ENCODE peak calls at places on chromosomes 13 and 19, in six cellular contexts. One of them, this sample, is unnamed.
A peak's percentile ranks its signal among the peaks of the same experiment; 100 is the strongest.

GRCh38 chr13:86813198-86813597 is 858.0 kb upstream of the SLITRK5 start:
- DNase-seq in esophagus squamous epithelium: no peak
- DNase-seq in neural progenitor cell: no peak
- DNase-seq in pancreas: no peak
- DNase-seq in left ventricle myocardium inferior: no peak
- DNase-seq in Panc1: no peak
- DNase-seq in this sample: no peak

GRCh38 chr13:97220151-97220900 is 1.8 kb upstream of the MBNL2 start:
- DNase-seq in left ventricle myocardium inferior: no peak
- DNase-seq in esophagus squamous epithelium: no peak
- DNase-seq in pancreas: no peak
- DNase-seq in Panc1: no peak
- DNase-seq in neural progenitor cell: no peak
- DNase-seq in this sample: no peak

GRCh38 chr19:35009424-35010415 is 9.6 kb downstream of the GRAMD1A start:
- DNase-seq in neural progenitor cell: no peak
- DNase-seq in Panc1: no peak
- DNase-seq in esophagus squamous epithelium: no peak
- DNase-seq in left ventricle myocardium inferior: no peak
- DNase-seq in pancreas: no peak
- DNase-seq in this sample: no peak

GRCh38 chr13:28528848-28529247 is 33.9 kb upstream of the FLT1 start:
- DNase-seq in pancreas: no peak
- DNase-seq in neural progenitor cell: no peak
- DNase-seq in Panc1: no peak
- DNase-seq in left ventricle myocardium inferior: no peak
- DNase-seq in esophagus squamous epithelium: no peak
- DNase-seq in this sample: peak; percentile 52

GRCh38 chr13:113472355-113473025 is 18.0 kb downstream of the DCUN1D2 start:
- DNase-seq in left ventricle myocardium inferior: no peak
- DNase-seq in pancreas: no peak
- DNase-seq in Panc1: no peak
- DNase-seq in neural progenitor cell: no peak
- DNase-seq in esophagus squamous epithelium: no peak
- DNase-seq in this sample: no peak

GRCh38 chr19:1555802-1556638 is 12.1 kb downstream of the MEX3D start:
- DNase-seq in esophagus squamous epithelium: no peak
- DNase-seq in neural progenitor cell: no peak
- DNase-seq in left ventricle myocardium inferior: no peak
- DNase-seq in pancreas: no peak
- DNase-seq in Panc1: no peak
- DNase-seq in this sample: no peak

GRCh38 chr19:23409392-23410048 is 14.2 kb upstream of the ZNF91 start:
- DNase-seq in neural progenitor cell: no peak
- DNase-seq in left ventricle myocardium inferior: no peak
- DNase-seq in Panc1: no peak
- DNase-seq in esophagus squamous epithelium: no peak
- DNase-seq in pancreas: no peak
- DNase-seq in this sample: peak; percentile 58

GRCh38 chr19:41911889-41912731 is 16.1 kb downstream of the ERFL start:
- DNase-seq in pancreas: no peak
- DNase-seq in neural progenitor cell: no peak
- DNase-seq in left ventricle myocardium inferior: no peak
- DNase-seq in esophagus squamous epithelium: no peak
- DNase-seq in Panc1: no peak
- DNase-seq in this sample: no peak

GRCh38 chr13:94617389-94618000 is 15.8 kb downstream of the GPR180 start:
- DNase-seq in neural progenitor cell: no peak
- DNase-seq in left ventricle myocardium inferior: no peak
- DNase-seq in pancreas: no peak
- DNase-seq in esophagus squamous epithelium: no peak
- DNase-seq in Panc1: no peak
- DNase-seq in this sample: peak; percentile 62

GRCh38 chr13:59982631-59983382 is 180.9 kb downstream of the DIAPH3 start:
- DNase-seq in left ventricle myocardium inferior: no peak
- DNase-seq in pancreas: no peak
- DNase-seq in esophagus squamous epithelium: no peak
- DNase-seq in neural progenitor cell: no peak
- DNase-seq in Panc1: no peak
- DNase-seq in this sample: no peak

GRCh38 chr19:32224371-32225244 is 120.8 kb upstream of the ZNF507 start:
- DNase-seq in left ventricle myocardium inferior: peak; percentile 59
- DNase-seq in Panc1: no peak
- DNase-seq in neural progenitor cell: peak; percentile 82
- DNase-seq in pancreas: peak; percentile 25
- DNase-seq in esophagus squamous epithelium: no peak
- DNase-seq in this sample: no peak

GRCh38 chr19:289651-290538 is 1.3 kb downstream of the PLPP2 start:
- DNase-seq in left ventricle myocardium inferior: no peak
- DNase-seq in Panc1: peak; percentile 7
- DNase-seq in neural progenitor cell: no peak
- DNase-seq in pancreas: peak; percentile 59
- DNase-seq in esophagus squamous epithelium: no peak
- DNase-seq in this sample: peak; percentile 85

GRCh38 chr19:45505151-45505995 is 1.9 kb upstream of the VASP start:
- DNase-seq in Panc1: no peak
- DNase-seq in esophagus squamous epithelium: no peak
- DNase-seq in pancreas: no peak
- DNase-seq in neural progenitor cell: no peak
- DNase-seq in left ventricle myocardium inferior: no peak
- DNase-seq in this sample: no peak

GRCh38 chr19:42325896-42326771 is 699 bp downstream of the MEGF8 start:
- DNase-seq in left ventricle myocardium inferior: peak; percentile 38
- DNase-seq in esophagus squamous epithelium: no peak
- DNase-seq in neural progenitor cell: no peak
- DNase-seq in pancreas: peak; percentile 30
- DNase-seq in Panc1: no peak
- DNase-seq in this sample: peak; percentile 69

GRCh38 chr19:31054430-31054829 is 294.8 kb downstream of the TSHZ3 start:
- DNase-seq in neural progenitor cell: peak; percentile 82
- DNase-seq in pancreas: no peak
- DNase-seq in Panc1: peak; percentile 17
- DNase-seq in esophagus squamous epithelium: no peak
- DNase-seq in left ventricle myocardium inferior: peak; percentile 28
- DNase-seq in this sample: peak; percentile 53

GRCh38 chr19:938233-938923 is 12.5 kb downstream of the ARID3A start:
- DNase-seq in left ventricle myocardium inferior: no peak
- DNase-seq in Panc1: no peak
- DNase-seq in pancreas: no peak
- DNase-seq in neural progenitor cell: no peak
- DNase-seq in esophagus squamous epithelium: no peak
- DNase-seq in this sample: no peak

GRCh38 chr13:56110751-56111150 is 1030.0 kb upstream of the PRR20A start:
- DNase-seq in pancreas: no peak
- DNase-seq in Panc1: no peak
- DNase-seq in neural progenitor cell: no peak
- DNase-seq in esophagus squamous epithelium: no peak
- DNase-seq in left ventricle myocardium inferior: no peak
- DNase-seq in this sample: no peak

GRCh38 chr19:34254552-34255432 is at the start of gene GARRE1:
- DNase-seq in esophagus squamous epithelium: no peak
- DNase-seq in Panc1: no peak
- DNase-seq in pancreas: peak; percentile 29
- DNase-seq in neural progenitor cell: peak; percentile 71
- DNase-seq in left ventricle myocardium inferior: peak; percentile 45
- DNase-seq in this sample: peak; percentile 35

GRCh38 chr13:106619688-106620555 is 52.0 kb upstream of the ARGLU1 start:
- DNase-seq in left ventricle myocardium inferior: no peak
- DNase-seq in Panc1: no peak
- DNase-seq in neural progenitor cell: peak; percentile 79
- DNase-seq in esophagus squamous epithelium: no peak
- DNase-seq in pancreas: peak; percentile 17
- DNase-seq in this sample: no peak

GRCh38 chr13:91245283-91245682 is 102.2 kb upstream of the MIR17HG start:
- DNase-seq in Panc1: no peak
- DNase-seq in neural progenitor cell: no peak
- DNase-seq in pancreas: no peak
- DNase-seq in esophagus squamous epithelium: no peak
- DNase-seq in left ventricle myocardium inferior: no peak
- DNase-seq in this sample: no peak

GRCh38 chr19:30968210-30968609 is 381.0 kb downstream of the TSHZ3 start:
- DNase-seq in neural progenitor cell: peak; percentile 13
- DNase-seq in Panc1: no peak
- DNase-seq in pancreas: no peak
- DNase-seq in esophagus squamous epithelium: no peak
- DNase-seq in left ventricle myocardium inferior: no peak
- DNase-seq in this sample: peak; percentile 51

GRCh38 chr19:8988204-8988603 is 22.0 kb downstream of the MUC16 start:
- DNase-seq in Panc1: no peak
- DNase-seq in pancreas: no peak
- DNase-seq in left ventricle myocardium inferior: no peak
- DNase-seq in neural progenitor cell: peak; percentile 15
- DNase-seq in esophagus squamous epithelium: no peak
- DNase-seq in this sample: no peak

GRCh38 chr13:80123945-80124344 is 217.0 kb downstream of the SPRY2 start:
- DNase-seq in neural progenitor cell: no peak
- DNase-seq in Panc1: no peak
- DNase-seq in left ventricle myocardium inferior: no peak
- DNase-seq in esophagus squamous epithelium: no peak
- DNase-seq in pancreas: no peak
- DNase-seq in this sample: no peak
- H3K4me1 ChIP-seq in neural progenitor cell: peaks cover 19% of the 10 kb centered on the region
- H3K4me1 ChIP-seq in Panc1: no peaks in the 10 kb centered on the region
- H3K4me1 ChIP-seq in left ventricle myocardium inferior: no peaks in the 10 kb centered on the region
- H3K4me1 ChIP-seq in esophagus squamous epithelium: no peaks in the 10 kb centered on the region
- H3K4me1 ChIP-seq in pancreas: no peaks in the 10 kb centered on the region
- H3K4me1 ChIP-seq in this sample: no peaks in the 10 kb centered on the region

GRCh38 chr19:5897189-5897969 is 6.2 kb downstream of the NDUFA11 start:
- DNase-seq in neural progenitor cell: no peak
- DNase-seq in left ventricle myocardium inferior: no peak
- DNase-seq in Panc1: no peak
- DNase-seq in pancreas: no peak
- DNase-seq in esophagus squamous epithelium: no peak
- DNase-seq in this sample: no peak
- TF ChIP-seq CTCF in neural progenitor cell: peak; percentile 21
- TF ChIP-seq CTCF in left ventricle myocardium inferior: no peak
- TF ChIP-seq CTCF in Panc1: no peak
- TF ChIP-seq CTCF in pancreas: no peak
- TF ChIP-seq CTCF in esophagus squamous epithelium: no peak
- TF ChIP-seq CTCF in this sample: no peak

GRCh38 chr19:16200038-16200775 is 2.5 kb downstream of the AP1M1 start:
- DNase-seq in left ventricle myocardium inferior: no peak
- DNase-seq in Panc1: no peak
- DNase-seq in neural progenitor cell: no peak
- DNase-seq in pancreas: no peak
- DNase-seq in esophagus squamous epithelium: no peak
- DNase-seq in this sample: no peak
- H3K4me3 ChIP-seq in left ventricle myocardium inferior: no peak overlapping the region
- H3K4me3 ChIP-seq in Panc1: no peak overlapping the region
- H3K4me3 ChIP-seq in neural progenitor cell: no peak overlapping the region
- H3K4me3 ChIP-seq in pancreas: no peak overlapping the region
- H3K4me3 ChIP-seq in esophagus squamous epithelium: no peak overlapping the region
- H3K4me3 ChIP-seq in this sample: no peak overlapping the region

DNA sequence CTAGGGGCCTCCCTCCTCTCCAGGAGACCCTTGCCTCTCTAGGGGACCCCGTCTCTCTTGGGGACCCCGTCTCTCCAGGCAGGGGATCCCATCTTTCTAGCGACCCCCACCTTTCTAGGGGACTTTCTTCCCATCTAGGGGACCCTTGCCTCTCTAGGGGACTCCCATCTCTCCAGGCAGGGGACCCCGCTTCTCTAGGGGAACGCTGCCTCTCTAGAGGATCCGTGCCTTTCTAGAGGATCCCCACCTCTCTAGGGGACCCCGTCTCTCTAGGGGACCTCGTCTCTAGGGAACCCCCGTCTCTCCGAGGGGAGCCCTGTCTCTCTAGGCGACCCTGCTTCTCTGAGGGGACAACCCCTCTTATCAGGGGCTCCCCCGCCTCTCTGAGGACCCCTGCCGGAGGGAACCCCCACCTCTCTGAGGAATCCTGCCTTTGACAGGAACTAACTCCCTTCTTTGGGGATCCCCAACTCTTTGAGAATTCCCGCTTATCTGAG is 19.1 kb upstream of the GATAD2A start:
- DNase-seq in neural progenitor cell: no peak
- DNase-seq in Panc1: no peak
- DNase-seq in left ventricle myocardium inferior: no peak
- DNase-seq in esophagus squamous epithelium: no peak
- DNase-seq in pancreas: no peak
- DNase-seq in this sample: peak; percentile 60
- H3K4me1 ChIP-seq in neural progenitor cell: peaks cover 6% of the 10 kb centered on the region
- H3K4me1 ChIP-seq in Panc1: peaks cover 5% of the 10 kb centered on the region
- H3K4me1 ChIP-seq in left ventricle myocardium inferior: peaks cover 65% of the 10 kb centered on the region
- H3K4me1 ChIP-seq in esophagus squamous epithelium: peaks cover 45% of the 10 kb centered on the region
- H3K4me1 ChIP-seq in pancreas: peaks cover 6% of the 10 kb centered on the region
- H3K4me1 ChIP-seq in this sample: peaks cover 48% of the 10 kb centered on the region

GRCh38 chr13:61410669-61411297 is 4.9 kb downstream of the PCDH20 start:
- DNase-seq in esophagus squamous epithelium: no peak
- DNase-seq in neural progenitor cell: peak; percentile 16
- DNase-seq in Panc1: peak; percentile 1
- DNase-seq in left ventricle myocardium inferior: no peak
- DNase-seq in pancreas: no peak
- DNase-seq in this sample: no peak
- TF ChIP-seq CTCF in esophagus squamous epithelium: peak; percentile 46
- TF ChIP-seq CTCF in neural progenitor cell: peak; percentile 71
- TF ChIP-seq CTCF in Panc1: peak; percentile 65
- TF ChIP-seq CTCF in left ventricle myocardium inferior: peak; percentile 55
- TF ChIP-seq CTCF in pancreas: peak; percentile 26
- TF ChIP-seq CTCF in this sample: no peak

GRCh38 chr13:74575729-74576125 is 441.5 kb upstream of the KLF12 start:
- DNase-seq in neural progenitor cell: peak; percentile 86
- DNase-seq in esophagus squamous epithelium: no peak
- DNase-seq in Panc1: no peak
- DNase-seq in left ventricle myocardium inferior: peak; percentile 88
- DNase-seq in pancreas: peak; percentile 10
- DNase-seq in this sample: peak; percentile 62

GRCh38 chr13:74573654-74574053 is 439.4 kb upstream of the KLF12 start:
- DNase-seq in pancreas: no peak
- DNase-seq in Panc1: no peak
- DNase-seq in esophagus squamous epithelium: no peak
- DNase-seq in left ventricle myocardium inferior: peak; percentile 14
- DNase-seq in neural progenitor cell: peak; percentile 28
- DNase-seq in this sample: no peak

GRCh38 chr13:74571811-74572210 is 437.6 kb upstream of the KLF12 start:
- DNase-seq in pancreas: no peak
- DNase-seq in Panc1: no peak
- DNase-seq in left ventricle myocardium inferior: no peak
- DNase-seq in neural progenitor cell: no peak
- DNase-seq in esophagus squamous epithelium: no peak
- DNase-seq in this sample: no peak

GRCh38 chr13:74574964-74575728 is 440.9 kb upstream of the KLF12 start:
- DNase-seq in pancreas: no peak
- DNase-seq in esophagus squamous epithelium: no peak
- DNase-seq in neural progenitor cell: no peak
- DNase-seq in left ventricle myocardium inferior: no peak
- DNase-seq in Panc1: no peak
- DNase-seq in this sample: no peak

DNA sequence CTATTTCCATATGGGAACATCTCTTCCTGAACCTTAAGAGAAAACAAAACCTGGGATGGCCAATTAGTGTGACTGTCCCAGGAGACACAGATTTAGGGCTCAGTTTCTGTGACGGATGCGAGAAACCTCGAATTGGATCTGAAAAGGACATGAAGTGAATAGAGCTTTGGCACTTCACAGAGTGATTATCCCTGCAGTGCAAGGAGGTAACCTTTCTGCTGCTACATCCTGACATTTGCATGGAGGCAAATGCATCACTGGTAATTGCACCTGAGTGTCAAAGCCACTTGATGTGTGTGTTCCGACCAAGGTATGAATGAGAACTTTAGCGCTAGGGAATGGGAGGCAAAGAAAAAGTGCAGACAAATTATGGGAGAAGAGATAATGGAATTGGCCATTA is 442.3 kb upstream of the KLF12 start:
- DNase-seq in neural progenitor cell: no peak
- DNase-seq in esophagus squamous epithelium: no peak
- DNase-seq in pancreas: no peak
- DNase-seq in Panc1: no peak
- DNase-seq in left ventricle myocardium inferior: no peak
- DNase-seq in this sample: no peak
- H3K4me3 ChIP-seq in neural progenitor cell: no peak overlapping the region
- H3K4me3 ChIP-seq in esophagus squamous epithelium: no peak overlapping the region
- H3K4me3 ChIP-seq in pancreas: no peak overlapping the region
- H3K4me3 ChIP-seq in Panc1: no peak overlapping the region
- H3K4me3 ChIP-seq in left ventricle myocardium inferior: no peak overlapping the region
- H3K4me3 ChIP-seq in this sample: no peak overlapping the region

This sample was measured in mucosa of descending colon.